ENCODE peak calls at places on chromosomes 12 and 14, in four cellular contexts. One of them, this sample, is unnamed.

GRCh38 chr14:101819251-101819990 is 57.9 kb downstream of the PPP2R5C start:
- DNase-seq in H9: no peak
- DNase-seq in fibroblast of pulmonary artery: no peak
- DNase-seq in NCI-H345: no peak
- DNase-seq in this sample: no peak

GRCh38 chr12:111368291-111368683 is 608 bp downstream of the PHETA1 start:
- DNase-seq in H9: no peak
- DNase-seq in fibroblast of pulmonary artery: no peak
- DNase-seq in NCI-H345: no peak
- DNase-seq in this sample: no peak

GRCh38 chr14:50666772-50667490 is 1.2 kb downstream of the SAV1 start:
- DNase-seq in H9: peak; percentile 53
- DNase-seq in fibroblast of pulmonary artery: peak; percentile 77
- DNase-seq in NCI-H345: peak; percentile 19
- DNase-seq in this sample: no peak

GRCh38 chr12:68423175-68423574 is 91.0 kb upstream of the MDM1 start:
- DNase-seq in fibroblast of pulmonary artery: peak; percentile 92
- DNase-seq in NCI-H345: no peak
- DNase-seq in H9: no peak
- DNase-seq in this sample: no peak

GRCh38 chr12:644818-645552 is 18.3 kb downstream of the NINJ2 start:
- DNase-seq in fibroblast of pulmonary artery: peak; percentile 65
- DNase-seq in NCI-H345: no peak
- DNase-seq in H9: no peak
- DNase-seq in this sample: no peak

GRCh38 chr12:42593781-42594322 is 4.3 kb upstream of the PRICKLE1 start:
- DNase-seq in H9: no peak
- DNase-seq in NCI-H345: no peak
- DNase-seq in fibroblast of pulmonary artery: no peak
- DNase-seq in this sample: no peak

GRCh38 chr14:71776463-71777359 is 155.5 kb upstream of the RGS6 start:
- DNase-seq in H9: no peak
- DNase-seq in fibroblast of pulmonary artery: peak; percentile 10
- DNase-seq in NCI-H345: no peak
- DNase-seq in this sample: no peak

GRCh38 chr12:18753481-18754117 is 15.7 kb downstream of the CAPZA3 start:
- DNase-seq in NCI-H345: no peak
- DNase-seq in fibroblast of pulmonary artery: no peak
- DNase-seq in H9: peak; percentile 59
- DNase-seq in this sample: no peak

GRCh38 chr14:70009961-70010360 is 130.7 kb downstream of the SMOC1 start:
- DNase-seq in NCI-H345: no peak
- DNase-seq in H9: no peak
- DNase-seq in fibroblast of pulmonary artery: no peak
- DNase-seq in this sample: no peak

GRCh38 chr14:94904636-94905035 is 134.7 kb upstream of the GSC start:
- DNase-seq in H9: no peak
- DNase-seq in NCI-H345: no peak
- DNase-seq in fibroblast of pulmonary artery: peak; percentile 12
- DNase-seq in this sample: no peak

GRCh38 chr12:129877383-129877782 is 26.4 kb downstream of the TMEM132D start:
- DNase-seq in NCI-H345: no peak
- DNase-seq in H9: no peak
- DNase-seq in fibroblast of pulmonary artery: no peak
- DNase-seq in this sample: no peak

GRCh38 chr12:124482901-124483799 is 84.3 kb downstream of the NCOR2 start:
- DNase-seq in H9: no peak
- DNase-seq in fibroblast of pulmonary artery: no peak
- DNase-seq in NCI-H345: no peak
- DNase-seq in this sample: no peak

GRCh38 chr12:109358154-109358869 is 10.6 kb downstream of the MYO1H start:
- DNase-seq in H9: no peak
- DNase-seq in NCI-H345: no peak
- DNase-seq in fibroblast of pulmonary artery: peak; percentile 59
- DNase-seq in this sample: no peak

GRCh38 chr14:82565825-82566224 is 1032.2 kb upstream of the SEL1L start:
- DNase-seq in fibroblast of pulmonary artery: no peak
- DNase-seq in H9: no peak
- DNase-seq in NCI-H345: peak; percentile 39
- DNase-seq in this sample: no peak

GRCh38 chr14:101074124-101075024 is 170.9 kb upstream of the RTL1 start:
- DNase-seq in NCI-H345: no peak
- DNase-seq in H9: no peak
- DNase-seq in fibroblast of pulmonary artery: no peak
- DNase-seq in this sample: no peak

GRCh38 chr12:100279159-100279558 is 12.2 kb downstream of the SCYL2 start:
- DNase-seq in fibroblast of pulmonary artery: no peak
- DNase-seq in H9: peak; percentile 59
- DNase-seq in NCI-H345: no peak
- DNase-seq in this sample: no peak

GRCh38 chr12:67068204-67068731 is 200.9 kb upstream of the CAND1 start:
- DNase-seq in NCI-H345: peak; percentile 42
- DNase-seq in H9: peak; percentile 71
- DNase-seq in fibroblast of pulmonary artery: no peak
- DNase-seq in this sample: no peak

GRCh38 chr14:68507544-68508081 is 285.3 kb downstream of the ZFP36L1 start:
- DNase-seq in H9: no peak
- DNase-seq in NCI-H345: no peak
- DNase-seq in fibroblast of pulmonary artery: no peak
- DNase-seq in this sample: no peak

GRCh38 chr12:112543666-112544185 is 125.0 kb downstream of the PTPN11 start:
- DNase-seq in fibroblast of pulmonary artery: no peak
- DNase-seq in NCI-H345: no peak
- DNase-seq in H9: no peak
- DNase-seq in this sample: no peak

GRCh38 chr14:54728700-54729527 is 162.0 kb downstream of the SAMD4A start:
- DNase-seq in H9: no peak
- DNase-seq in fibroblast of pulmonary artery: peak; percentile 61
- DNase-seq in NCI-H345: no peak
- DNase-seq in this sample: no peak

GRCh38 chr12:11756022-11756421 is 106.5 kb downstream of the ETV6 start:
- DNase-seq in H9: no peak
- DNase-seq in NCI-H345: peak; percentile 15
- DNase-seq in fibroblast of pulmonary artery: no peak
- DNase-seq in this sample: no peak

GRCh38 chr12:94206886-94207285 is 58.5 kb downstream of the PLXNC1 start:
- DNase-seq in fibroblast of pulmonary artery: no peak
- DNase-seq in NCI-H345: no peak
- DNase-seq in H9: no peak
- DNase-seq in this sample: no peak

GRCh38 chr14:20998674-20999366 is at the start of gene SLC39A2:
- DNase-seq in H9: peak; percentile 75
- DNase-seq in fibroblast of pulmonary artery: peak; percentile 69
- DNase-seq in NCI-H345: no peak
- DNase-seq in this sample: no peak

GRCh38 chr14:59428581-59429012 is 36.6 kb downstream of the GPR135 start:
- DNase-seq in fibroblast of pulmonary artery: peak; percentile 80
- DNase-seq in H9: no peak
- DNase-seq in NCI-H345: no peak
- DNase-seq in this sample: no peak